ENCODE peak calls at places on chromosomes 7 and 10, in five cellular contexts. One of them, this sample, is unnamed.

GRCh38 chr7:14639329-14639728 is 263.2 kb downstream of the DGKB start:
- DNase-seq in astrocyte of the spinal cord: no peak
- DNase-seq in activated CD4-positive, CD25-positive, alpha-beta regulatory T cell: no peak
- DNase-seq in stimulated activated naive B cell treated with anti-CD40 and anti-IgM and Interleukin-4, amounts not matched to agents 10 μg/mL and 1 μg/mL and 100 μg/mL, for 72 hours: no peak
- DNase-seq in fibroblast of lung: no peak
- DNase-seq in this sample: no peak

GRCh38 chr7:27169658-27170493 is 4.2 kb downstream of the HOXA10 start:
- DNase-seq in astrocyte of the spinal cord: no peak
- DNase-seq in fibroblast of lung: no peak
- DNase-seq in stimulated activated naive B cell treated with anti-CD40 and anti-IgM and Interleukin-4, amounts not matched to agents 10 μg/mL and 1 μg/mL and 100 μg/mL, for 72 hours: no peak
- DNase-seq in activated CD4-positive, CD25-positive, alpha-beta regulatory T cell: no peak
- DNase-seq in this sample: no peak

GRCh38 chr10:132700168-132701098 is 85.5 kb downstream of the NKX6-2 start:
- DNase-seq in fibroblast of lung: peak
- DNase-seq in activated CD4-positive, CD25-positive, alpha-beta regulatory T cell: no peak
- DNase-seq in astrocyte of the spinal cord: peak
- DNase-seq in stimulated activated naive B cell treated with anti-CD40 and anti-IgM and Interleukin-4, amounts not matched to agents 10 μg/mL and 1 μg/mL and 100 μg/mL, for 72 hours: no peak
- DNase-seq in this sample: no peak

GRCh38 chr10:12416396-12417090 is 67.2 kb downstream of the CAMK1D start:
- DNase-seq in activated CD4-positive, CD25-positive, alpha-beta regulatory T cell: no peak
- DNase-seq in fibroblast of lung: peak
- DNase-seq in astrocyte of the spinal cord: peak
- DNase-seq in stimulated activated naive B cell treated with anti-CD40 and anti-IgM and Interleukin-4, amounts not matched to agents 10 μg/mL and 1 μg/mL and 100 μg/mL, for 72 hours: no peak
- DNase-seq in this sample: no peak

GRCh38 chr7:80907141-80907601 is 11.7 kb downstream of the SEMA3C start:
- DNase-seq in astrocyte of the spinal cord: no peak
- DNase-seq in fibroblast of lung: no peak
- DNase-seq in stimulated activated naive B cell treated with anti-CD40 and anti-IgM and Interleukin-4, amounts not matched to agents 10 μg/mL and 1 μg/mL and 100 μg/mL, for 72 hours: no peak
- DNase-seq in activated CD4-positive, CD25-positive, alpha-beta regulatory T cell: no peak
- DNase-seq in this sample: no peak

GRCh38 chr10:69372126-69372980 is 44.4 kb downstream of the TACR2 start:
- DNase-seq in activated CD4-positive, CD25-positive, alpha-beta regulatory T cell: no peak
- DNase-seq in stimulated activated naive B cell treated with anti-CD40 and anti-IgM and Interleukin-4, amounts not matched to agents 10 μg/mL and 1 μg/mL and 100 μg/mL, for 72 hours: no peak
- DNase-seq in astrocyte of the spinal cord: no peak
- DNase-seq in fibroblast of lung: peak
- DNase-seq in this sample: no peak

GRCh38 chr10:69495666-69496065 is 44.4 kb downstream of the TSPAN15 start:
- DNase-seq in activated CD4-positive, CD25-positive, alpha-beta regulatory T cell: no peak
- DNase-seq in fibroblast of lung: no peak
- DNase-seq in stimulated activated naive B cell treated with anti-CD40 and anti-IgM and Interleukin-4, amounts not matched to agents 10 μg/mL and 1 μg/mL and 100 μg/mL, for 72 hours: no peak
- DNase-seq in astrocyte of the spinal cord: no peak
- DNase-seq in this sample: no peak

GRCh38 chr10:125955766-125956165 is 59.4 kb downstream of the FANK1 start:
- DNase-seq in stimulated activated naive B cell treated with anti-CD40 and anti-IgM and Interleukin-4, amounts not matched to agents 10 μg/mL and 1 μg/mL and 100 μg/mL, for 72 hours: no peak
- DNase-seq in activated CD4-positive, CD25-positive, alpha-beta regulatory T cell: no peak
- DNase-seq in astrocyte of the spinal cord: no peak
- DNase-seq in fibroblast of lung: no peak
- DNase-seq in this sample: no peak

GRCh38 chr7:139777304-139777890 is 401 bp downstream of the HIPK2 start:
- DNase-seq in astrocyte of the spinal cord: no peak
- DNase-seq in fibroblast of lung: no peak
- DNase-seq in activated CD4-positive, CD25-positive, alpha-beta regulatory T cell: peak
- DNase-seq in stimulated activated naive B cell treated with anti-CD40 and anti-IgM and Interleukin-4, amounts not matched to agents 10 μg/mL and 1 μg/mL and 100 μg/mL, for 72 hours: no peak
- DNase-seq in this sample: peak

GRCh38 chr10:89245802-89246201 is 5.8 kb downstream of the LIPA start:
- DNase-seq in stimulated activated naive B cell treated with anti-CD40 and anti-IgM and Interleukin-4, amounts not matched to agents 10 μg/mL and 1 μg/mL and 100 μg/mL, for 72 hours: no peak
- DNase-seq in astrocyte of the spinal cord: no peak
- DNase-seq in fibroblast of lung: no peak
- DNase-seq in activated CD4-positive, CD25-positive, alpha-beta regulatory T cell: no peak
- DNase-seq in this sample: peak

GRCh38 chr7:32070406-32071360 is at the start of gene PDE1C:
- DNase-seq in activated CD4-positive, CD25-positive, alpha-beta regulatory T cell: no peak
- DNase-seq in fibroblast of lung: peak
- DNase-seq in astrocyte of the spinal cord: peak
- DNase-seq in stimulated activated naive B cell treated with anti-CD40 and anti-IgM and Interleukin-4, amounts not matched to agents 10 μg/mL and 1 μg/mL and 100 μg/mL, for 72 hours: no peak
- DNase-seq in this sample: no peak

GRCh38 chr10:4839353-4839752 is 13.3 kb downstream of the AKR1E2 start:
- DNase-seq in stimulated activated naive B cell treated with anti-CD40 and anti-IgM and Interleukin-4, amounts not matched to agents 10 μg/mL and 1 μg/mL and 100 μg/mL, for 72 hours: no peak
- DNase-seq in fibroblast of lung: no peak
- DNase-seq in astrocyte of the spinal cord: no peak
- DNase-seq in activated CD4-positive, CD25-positive, alpha-beta regulatory T cell: no peak
- DNase-seq in this sample: no peak

GRCh38 chr10:124414077-124414476 is 4.6 kb downstream of the OAT start:
- DNase-seq in astrocyte of the spinal cord: peak
- DNase-seq in activated CD4-positive, CD25-positive, alpha-beta regulatory T cell: no peak
- DNase-seq in fibroblast of lung: peak
- DNase-seq in stimulated activated naive B cell treated with anti-CD40 and anti-IgM and Interleukin-4, amounts not matched to agents 10 μg/mL and 1 μg/mL and 100 μg/mL, for 72 hours: no peak
- DNase-seq in this sample: no peak

This sample was measured in GM19239.